ENCODE peak calls at places on chromosome 18, in nine cellular contexts. C is tibial artery, W is AG10803, T is body of pancreas, G is IMR-90, J is heart left ventricle, O is right atrium auricular region, Q is HFF-Myc, Z is neural crest cell. P is an unnamed sample.

GRCh38 chr18:71209944-71210343 is 921.1 kb downstream of the SOCS6 start:
- DNase-seq in T (no peak), O (no peak), Q (no peak), Z (no peak), G (no peak), J (no peak), W (no peak), C (no peak), P (no peak)

GRCh38 chr18:70415823-70416488 is 127.1 kb downstream of the SOCS6 start:
- DNase-seq in G (no peak), C (no peak), W (peak), Z (no peak), Q (no peak), J (no peak), O (no peak), T (no peak), P (no peak)

GRCh38 chr18:10101293-10101701 is 187.5 kb downstream of the VAPA start:
- DNase-seq in O (no peak), W (peak), T (no peak), Z (no peak), G (no peak), C (peak), J (peak), Q (no peak), P (no peak)

GRCh38 chr18:10139783-10140410 is 226.1 kb downstream of the VAPA start:
- DNase-seq in T (no peak), W (peak), Q (peak), O (no peak), G (peak), C (no peak), J (no peak), Z (no peak), P (no peak)

GRCh38 chr18:3041857-3042256 is 28.9 kb upstream of the LPIN2 start:
- DNase-seq in W (no peak), C (no peak), O (no peak), G (no peak), Q (no peak), T (no peak), J (no peak), Z (no peak), P (no peak)

GRCh38 chr18:76013041-76013440 is 482.0 kb downstream of the ZNF516 start:
- DNase-seq in Q (no peak), T (no peak), W (no peak), C (no peak), Z (no peak), J (no peak), O (no peak), G (no peak), P (no peak)

GRCh38 chr18:31891566-31891965 is 51.4 kb downstream of the TRAPPC8 start:
- DNase-seq in G (no peak), W (no peak), J (no peak), Z (no peak), O (no peak), C (no peak), T (no peak), Q (no peak), P (no peak)

GRCh38 chr18:369224-370010 is 101.6 kb upstream of the THOC1 start:
- DNase-seq in T (no peak), Z (no peak), W (no peak), O (no peak), J (no peak), C (no peak), Q (no peak), G (peak), P (no peak)

GRCh38 chr18:57660961-57661360 is 39.3 kb upstream of the NARS1 start:
- DNase-seq in T (no peak), O (no peak), W (peak), Q (peak), J (no peak), G (peak), Z (no peak), C (no peak), P (no peak)

GRCh38 chr18:50644146-50644545 is 84.3 kb downstream of the MAPK4 start:
- DNase-seq in O (no peak), T (no peak), Q (no peak), W (no peak), Z (no peak), C (no peak), G (no peak), J (no peak), P (no peak)

GRCh38 chr18:76429262-76430126 is 65.5 kb downstream of the ZNF516 start:
- DNase-seq in C (no peak), O (no peak), Z (no peak), Q (no peak), T (no peak), W (no peak), J (no peak), G (no peak), P (no peak)

GRCh38 chr18:23658296-23658695 is 4.4 kb downstream of the ANKRD29 start:
- DNase-seq in O (no peak), C (no peak), Z (no peak), J (no peak), Q (no peak), W (peak), T (no peak), G (no peak), P (no peak)

GRCh38 chr18:21444465-21445023 is 156.0 kb downstream of the ESCO1 start:
- DNase-seq in C (no peak), J (no peak), O (no peak), G (peak), T (peak), Z (peak), W (peak), Q (no peak), P (peak)

GRCh38 chr18:2926528-2926927 is 79.7 kb downstream of the EMILIN2 start:
- DNase-seq in T (no peak), G (no peak), Q (no peak), O (no peak), Z (no peak), C (no peak), J (no peak), W (no peak), P (no peak)

GRCh38 chr18:22983175-22983574 is 50.0 kb downstream of the RBBP8 start:
- DNase-seq in G (peak), O (no peak), C (no peak), W (peak), T (no peak), J (no peak), Z (no peak), Q (peak), P (no peak)

GRCh38 chr18:21704603-21705364 is at the start of gene ABHD3:
- DNase-seq in J (peak), T (peak), C (peak), O (peak), G (peak), Q (no peak), Z (peak), W (peak), P (peak)

GRCh38 chr18:63016270-63016669 is 300.9 kb downstream of the PHLPP1 start:
- DNase-seq in O (no peak), Q (peak), Z (peak), G (peak), C (no peak), W (peak), J (peak), T (peak), P (peak)

GRCh38 chr18:40821596-40822243 is 1133.3 kb upstream of the PIK3C3 start:
- DNase-seq in C (no peak), G (no peak), Z (no peak), J (no peak), Q (no peak), W (no peak), T (no peak), O (no peak), P (no peak)

GRCh38 chr18:75455249-75456183 is 28.0 kb upstream of the SMIM21 start:
- DNase-seq in C (no peak), Z (peak), G (peak), W (peak), Q (no peak), T (peak), O (no peak), J (peak), P (peak)

GRCh38 chr18:8116346-8117007 is 492.8 kb upstream of the RAB12 start:
- DNase-seq in Q (no peak), G (peak), O (no peak), T (no peak), C (no peak), J (no peak), W (peak), Z (no peak), P (no peak)

GRCh38 chr18:63320690-63321265 is 1.2 kb upstream of the BCL2 start:
- DNase-seq in W (no peak), T (peak), G (peak), C (peak), O (no peak), J (peak), Q (no peak), Z (peak), P (peak)

GRCh38 chr18:26470011-26470637 is 78.2 kb downstream of the KCTD1 start:
- DNase-seq in J (no peak), G (peak), W (peak), Q (peak), T (no peak), O (no peak), C (no peak), Z (no peak), P (no peak)

GRCh38 chr18:68177807-68178702 is 536.9 kb downstream of the TMX3 start:
- DNase-seq in J (no peak), Q (peak), C (no peak), T (no peak), Z (no peak), G (peak), O (no peak), W (peak), P (no peak)

GRCh38 chr18:71503222-71503621 is 1040.9 kb downstream of the CBLN2 start:
- DNase-seq in G (no peak), T (no peak), Z (no peak), W (no peak), C (no peak), Q (no peak), J (no peak), O (no peak), P (no peak)

GRCh38 chr18:46702399-46702798 is 45.4 kb upstream of the LOXHD1 start:
- DNase-seq in W (no peak), Q (no peak), C (no peak), T (no peak), Z (no peak), G (no peak), O (no peak), J (no peak), P (no peak)

GRCh38 chr18:65659912-65660311 is 90.9 kb upstream of the CDH7 start:
- DNase-seq in W (no peak), C (no peak), G (no peak), T (no peak), Q (no peak), O (no peak), J (no peak), Z (no peak), P (no peak)

GRCh38 chr18:51039138-51040112 is 9.4 kb downstream of the SMAD4 start:
- DNase-seq in G (peak), Z (no peak), Q (no peak), J (no peak), O (no peak), T (peak), W (no peak), C (no peak), P (no peak)

GRCh38 chr18:3051718-3052410 is 38.9 kb upstream of the LPIN2 start:
- DNase-seq in C (no peak), T (peak), G (no peak), Q (no peak), J (no peak), O (no peak), W (no peak), Z (no peak), P (no peak)

GRCh38 chr18:61628085-61628484 is 264.7 kb downstream of the RNF152 start:
- DNase-seq in W (peak), T (no peak), O (no peak), C (no peak), J (no peak), Z (no peak), Q (no peak), G (peak), P (no peak)

GRCh38 chr18:55470826-55471225 is 117.2 kb downstream of the TCF4 start:
- DNase-seq in Z (no peak), T (no peak), O (no peak), J (no peak), W (no peak), G (no peak), C (no peak), Q (no peak), P (no peak)

DNA sequence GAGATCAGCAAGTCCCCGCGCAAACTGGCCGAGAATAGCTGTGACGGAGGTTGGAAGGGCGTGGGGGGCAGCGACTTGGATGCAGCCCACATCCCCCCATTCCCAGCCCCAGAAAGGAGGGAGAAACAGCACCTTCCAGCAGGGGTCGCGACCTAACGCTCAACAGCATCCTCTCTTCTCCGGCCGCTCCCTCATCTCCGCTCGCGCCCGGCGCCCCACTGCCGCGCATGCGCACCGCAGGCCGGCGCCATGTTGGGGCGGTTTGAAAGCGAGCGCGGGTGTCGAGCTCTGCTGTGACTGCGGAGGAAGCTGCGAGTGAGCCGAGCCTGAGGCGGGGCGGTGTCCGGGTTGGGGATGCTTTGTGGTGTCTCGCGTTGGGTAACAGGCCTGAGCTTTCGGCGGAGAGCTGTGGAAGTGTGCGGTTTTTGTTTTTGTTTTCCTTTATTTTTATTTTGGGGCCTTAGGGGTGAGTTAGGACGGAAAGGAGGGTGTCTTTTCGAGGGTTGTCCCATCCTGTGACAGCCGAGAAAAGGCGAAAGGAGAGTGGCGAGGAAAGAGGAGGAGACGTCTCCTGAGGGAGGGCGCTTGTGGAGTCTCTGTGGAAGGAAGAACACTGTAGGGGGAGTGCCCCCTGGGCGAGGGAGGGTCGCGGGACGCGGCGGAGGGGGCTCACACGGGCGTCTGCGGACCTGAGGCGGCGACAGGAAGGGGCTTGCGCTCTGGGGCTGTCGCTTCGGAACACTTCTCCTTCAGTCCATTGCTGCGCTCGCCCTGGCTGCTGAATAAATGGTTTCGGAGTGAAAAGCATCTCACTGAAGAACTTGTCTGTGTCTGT is at the start of the genes C18orf54 and STARD6:
- DNase-seq in Z (peak), O (peak), J (peak), G (peak), T (peak), Q (peak), W (peak), C (peak), P (peak)
- TF ChIP-seq CTCF in Z (peak), O (peak), J (peak), G (peak), T (no peak), Q (peak), W (peak), C (no peak), P (peak)

GRCh38 chr18:79353238-79353637 is 42.5 kb upstream of the NFATC1 start:
- DNase-seq in O (no peak), C (no peak), G (peak), W (no peak), J (no peak), Z (peak), T (no peak), Q (no peak), P (peak)
- TF ChIP-seq CTCF in O (no peak), C (no peak), G (no peak), W (peak), J (no peak), Z (peak), T (no peak), Q (peak), P (no peak)

GRCh38 chr18:11980555-11981382 is 538 bp upstream of the IMPA2 start:
- DNase-seq in G (peak), Z (peak), W (peak), Q (peak), J (peak), O (peak), C (peak), T (peak), P (peak)
- TF ChIP-seq CTCF in G (peak), Z (no peak), W (peak), Q (no peak), J (no peak), O (no peak), C (no peak), T (no peak), P (no peak)

DNA sequence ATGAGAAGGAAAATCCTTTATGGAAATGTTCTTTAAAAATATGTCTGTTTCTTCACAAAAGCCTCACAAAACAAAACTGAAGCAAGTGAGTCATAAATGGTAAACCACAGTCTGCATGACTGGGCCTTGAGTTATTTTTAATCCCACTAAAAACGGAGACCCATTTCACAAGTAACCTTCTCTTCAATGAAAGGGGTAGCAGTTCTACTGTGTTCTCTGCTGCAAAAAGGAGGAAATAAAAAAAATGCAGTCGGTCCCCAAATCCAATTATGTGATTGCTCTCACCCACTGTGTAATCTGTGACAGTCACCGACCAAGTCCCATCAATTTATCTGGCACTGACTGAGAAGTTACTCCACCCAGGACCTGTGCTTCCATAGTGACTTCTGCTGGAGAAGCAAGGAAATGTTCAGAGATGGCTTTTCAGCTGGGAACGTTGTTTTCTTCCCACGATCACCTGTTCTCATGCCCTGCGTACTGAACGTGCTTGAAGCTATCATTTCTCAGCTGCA is 79.8 kb upstream of the TMEM200C start:
- DNase-seq in W (peak), Z (no peak), J (no peak), G (peak), O (no peak), C (no peak), T (no peak), Q (no peak), P (no peak)
- TF ChIP-seq CTCF in W (peak), Z (no peak), J (no peak), G (peak), O (no peak), C (no peak), T (no peak), Q (no peak), P (no peak)

P was measured in endothelial cell.